ENCODE peak calls at places on chromosomes 12 and 14, in four cellular contexts. J is GM12878, F is K562, W is HepG2. P is an unnamed sample.

GRCh38 chr12:122880155-122880605 is 15.7 kb downstream of the VPS37B start:
- DNase-seq in J (no peak), F (no peak), W (no peak), P (no peak)

GRCh38 chr12:127810026-127810425 is 456.9 kb upstream of the TMEM132C start:
- DNase-seq in J (no peak), F (no peak), W (no peak), P (no peak)

GRCh38 chr12:85373045-85373444 is 93.0 kb downstream of the ALX1 start:
- DNase-seq in J (no peak), F (no peak), W (no peak), P (no peak)

GRCh38 chr12:62846506-62846905 is 88.4 kb downstream of the PPM1H start:
- DNase-seq in J (no peak), F (no peak), W (no peak), P (no peak)

GRCh38 chr12:130526813-130527212 is 189.1 kb downstream of the PIWIL1 start:
- DNase-seq in J (no peak), F (peak), W (peak), P (peak)

GRCh38 chr12:130847097-130847496 is 8.0 kb upstream of the STX2 start:
- DNase-seq in J (no peak), F (no peak), W (no peak), P (no peak)

GRCh38 chr12:103571286-103571685 is 15.8 kb upstream of the STAB2 start:
- DNase-seq in J (no peak), F (no peak), W (peak), P (peak)

GRCh38 chr12:58452546-58452945 is 467.8 kb downstream of the LRIG3 start:
- DNase-seq in J (no peak), F (no peak), W (no peak), P (no peak)

GRCh38 chr14:52043690-52044089 is 25.2 kb downstream of the NID2 start:
- DNase-seq in J (no peak), F (peak), W (peak), P (peak)

GRCh38 chr12:121224591-121224990 is 14.7 kb downstream of the P2RX4 start:
- DNase-seq in J (no peak), F (no peak), W (no peak), P (no peak)

GRCh38 chr14:87113286-87113685 is 879.7 kb downstream of the GALC start:
- DNase-seq in J (no peak), F (no peak), W (no peak), P (no peak)
- TF ChIP-seq CTCF in J (no peak), F (no peak), W (no peak), P (no peak)

DNA sequence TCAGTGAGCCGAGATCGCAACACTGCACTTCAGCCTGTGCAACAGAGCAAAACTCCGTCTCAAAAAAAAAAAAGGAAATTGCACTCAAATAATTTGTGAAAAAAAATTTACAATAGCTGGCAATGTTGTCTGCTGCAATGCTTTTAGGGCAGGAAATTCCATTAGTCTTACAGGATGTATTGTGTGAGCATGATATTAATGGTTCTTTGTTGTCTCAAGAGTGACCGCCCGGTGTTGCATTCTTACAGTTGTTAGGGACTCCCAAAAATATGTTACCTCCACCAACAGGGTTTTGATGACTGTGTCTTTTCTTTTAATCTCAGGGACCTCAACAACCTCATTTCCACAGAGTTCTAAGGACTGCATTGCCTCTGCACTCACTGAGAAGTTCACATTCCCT is 44.8 kb downstream of the PZP start:
- DNase-seq in J (no peak), F (no peak), W (peak), P (no peak)
- TF ChIP-seq CREM in J (no peak), F (no peak), W (no peak), P (no peak)

DNA sequence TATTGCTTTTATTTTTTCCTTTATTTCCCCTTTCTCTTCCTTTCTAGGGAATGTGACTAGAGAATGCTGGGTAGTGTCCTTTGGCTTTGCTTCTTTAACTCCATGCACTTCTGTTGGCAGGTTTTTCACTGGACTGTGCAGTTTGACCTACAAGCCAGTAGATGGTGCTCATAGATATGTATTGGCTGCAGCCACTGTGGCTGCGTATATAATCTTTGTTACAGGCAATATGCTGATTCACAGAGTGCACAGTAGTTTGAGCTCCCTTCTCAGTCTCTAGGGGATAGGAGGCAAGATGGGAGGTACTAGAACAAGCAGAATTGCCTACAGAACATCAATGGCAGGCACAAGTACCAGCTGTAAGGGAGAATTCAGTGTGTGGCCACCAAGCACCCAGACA is 503.5 kb downstream of the LRFN5 start:
- DNase-seq in J (no peak), F (no peak), W (peak), P (no peak)
- TF ChIP-seq CTCF in J (peak), F (no peak), W (peak), P (peak)

DNA sequence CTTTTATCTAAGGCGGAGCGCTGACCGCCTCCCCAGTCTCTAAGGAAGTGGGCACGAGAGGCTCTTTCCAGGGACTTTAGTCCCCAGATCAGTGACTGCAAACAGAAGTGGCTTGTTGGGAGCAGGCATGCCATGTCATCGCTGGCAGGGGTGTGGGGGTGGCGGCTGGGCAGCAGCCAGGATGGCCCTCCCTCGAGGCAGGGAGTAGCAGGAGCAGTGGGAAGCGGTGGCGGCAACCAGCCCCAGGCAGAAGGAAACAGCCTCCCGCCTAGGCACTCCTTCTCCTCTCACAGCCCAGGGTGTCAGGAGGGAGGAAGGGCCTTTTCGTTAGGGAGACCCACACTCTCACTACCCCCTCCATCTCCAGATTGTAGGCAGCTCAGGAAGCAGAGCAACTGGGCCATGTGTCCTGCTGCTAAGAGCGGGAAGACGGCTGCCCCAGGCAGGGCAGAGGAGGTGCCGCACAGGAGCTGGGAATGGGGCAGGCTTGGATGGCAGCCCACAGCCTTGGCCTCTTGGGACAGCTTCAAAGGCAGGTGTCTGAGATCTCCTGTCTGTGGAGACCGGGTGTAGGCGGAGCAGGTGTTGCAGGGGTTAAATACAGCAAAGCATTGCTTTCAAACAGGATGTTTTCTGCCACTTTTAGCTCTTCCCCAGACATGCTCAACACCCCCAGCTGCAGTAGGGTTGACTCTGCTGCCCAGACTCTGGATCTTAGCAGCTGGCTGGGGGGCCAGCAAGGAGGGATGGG is 21.8 kb downstream of the VDR start:
- DNase-seq in J (peak), F (no peak), W (no peak), P (no peak)
- TF ChIP-seq CREM in J (peak), F (no peak), W (no peak), P (no peak)

DNA sequence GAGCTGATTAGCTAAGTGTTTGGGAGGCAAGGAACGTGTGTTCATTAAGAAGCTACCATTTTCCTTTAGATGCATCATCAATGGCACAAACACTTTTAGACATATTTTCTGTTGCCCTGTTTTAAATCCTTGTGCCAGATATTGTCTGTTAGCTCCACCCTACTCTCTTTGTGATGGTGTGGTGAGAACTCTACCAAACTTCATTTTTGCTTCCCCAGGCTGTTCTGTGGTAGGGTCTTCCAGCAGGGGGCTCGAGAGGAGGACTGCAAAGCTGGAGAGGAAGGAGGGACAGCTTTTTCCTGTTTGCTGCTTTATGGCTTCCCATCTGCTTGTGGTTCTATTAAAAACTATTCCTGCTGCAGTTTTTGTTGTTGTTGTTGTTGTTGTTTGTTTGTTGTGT is 23.8 kb upstream of the STRAP start:
- DNase-seq in J (no peak), F (no peak), W (no peak), P (no peak)
- TF ChIP-seq CTCF in J (no peak), F (no peak), W (peak), P (no peak)

GRCh38 chr14:73750161-73750901 is 36.1 kb upstream of the PNMA1 start:
- DNase-seq in J (no peak), F (no peak), W (no peak), P (no peak)

GRCh38 chr14:73747386-73748211 is 33.4 kb upstream of the PNMA1 start:
- DNase-seq in J (no peak), F (no peak), W (no peak), P (no peak)

GRCh38 chr14:73751157-73751691 is 37.0 kb upstream of the PNMA1 start:
- DNase-seq in J (no peak), F (no peak), W (no peak), P (no peak)

GRCh38 chr14:73748858-73749357 is 34.7 kb upstream of the PNMA1 start:
- DNase-seq in J (no peak), F (no peak), W (no peak), P (no peak)

GRCh38 chr14:73749706-73750105 is 35.5 kb upstream of the PNMA1 start:
- DNase-seq in J (no peak), F (no peak), W (no peak), P (no peak)
- TF ChIP-seq CREM in J (no peak), F (no peak), W (no peak), P (no peak)

P was measured in WTC11.